ENCODE peak calls at places on chromosomes 2 and 18, in nine cellular contexts. L is upper lobe of right lung; C is right cardiac atrium; E is neuronal stem cell; Y is activated T-cell treated with anti-CD3 and anti-CD28 coated beads for 1 hour; R is HEK293T; Z is GM04504; V is stimulated activated CD8-positive, alpha-beta memory T cell treated with anti-CD3 and anti-CD28 coated beads, Interleukin-4, amount 100 ng/mL, for 1 hour; M is stimulated activated naive CD8-positive, alpha-beta T cell treated with anti-CD3 and anti-CD28 coated beads, Interleukin-15, Interleukin-2, amounts not matched to agents 100 U/mL and 50 U/mL, for 24 hours. U is an unnamed sample.

GRCh38 chr2:168434164-168434563 is 21.9 kb upstream of the CERS6 start:
- DNase-seq in L (no peak), C (peak), E (no peak), Y (no peak), R (no peak), Z (no peak), V (no peak), M (no peak), U (peak)

GRCh38 chr18:52657063-52657462 is 317.1 kb downstream of the DCC start:
- DNase-seq in L (no peak), C (no peak), E (no peak), Y (no peak), R (no peak), Z (no peak), V (no peak), M (no peak), U (peak)

GRCh38 chr2:150742094-150742493 is 254.6 kb upstream of the RND3 start:
- DNase-seq in L (no peak), C (no peak), E (no peak), Y (no peak), R (no peak), Z (no peak), V (no peak), M (no peak), U (no peak)

GRCh38 chr2:11342561-11343343 is 1.7 kb downstream of the ROCK2 start:
- DNase-seq in L (no peak), C (no peak), E (no peak), Y (no peak), R (no peak), Z (peak), V (no peak), M (no peak), U (peak)

GRCh38 chr18:8609711-8610441 is 639 bp downstream of the RAB12 start:
- DNase-seq in L (peak), C (peak), E (no peak), Y (no peak), R (peak), Z (no peak), V (no peak), M (peak), U (no peak)

GRCh38 chr2:128368437-128369125 is 49.9 kb upstream of the HS6ST1 start:
- DNase-seq in L (peak), C (no peak), E (no peak), Y (no peak), R (no peak), Z (no peak), V (no peak), M (no peak), U (no peak)

GRCh38 chr18:69969491-69969890 is 21.8 kb upstream of the CD226 start:
- DNase-seq in L (no peak), C (no peak), E (no peak), Y (no peak), R (no peak), Z (no peak), V (no peak), M (no peak), U (no peak)

GRCh38 chr2:40127147-40127546 is 324.7 kb downstream of the SLC8A1 start:
- DNase-seq in L (no peak), C (no peak), E (no peak), Y (no peak), R (no peak), Z (no peak), V (no peak), M (no peak), U (no peak)

GRCh38 chr2:188285049-188285448 is 6.6 kb upstream of the GULP1 start:
- DNase-seq in L (no peak), C (no peak), E (no peak), Y (no peak), R (no peak), Z (no peak), V (no peak), M (no peak), U (no peak)

GRCh38 chr2:54438271-54438670 is 17.9 kb upstream of the SPTBN1 start:
- DNase-seq in L (no peak), C (peak), E (no peak), Y (no peak), R (no peak), Z (peak), V (no peak), M (no peak), U (no peak)

GRCh38 chr2:197613509-197613987 is 61.8 kb downstream of the RFTN2 start:
- DNase-seq in L (no peak), C (no peak), E (no peak), Y (no peak), R (no peak), Z (no peak), V (no peak), M (no peak), U (no peak)

GRCh38 chr2:121202541-121203310 is 82.3 kb downstream of the TFCP2L1 start:
- DNase-seq in L (peak), C (no peak), E (no peak), Y (no peak), R (no peak), Z (no peak), V (no peak), M (no peak), U (no peak)

GRCh38 chr18:54357082-54357659 is 487 bp downstream of the STARD6 start:
- DNase-seq in L (no peak), C (peak), E (no peak), Y (no peak), R (no peak), Z (no peak), V (no peak), M (no peak), U (no peak)

GRCh38 chr18:13371689-13372404 is 153.3 kb downstream of the LDLRAD4 start:
- DNase-seq in L (no peak), C (no peak), E (no peak), Y (no peak), R (no peak), Z (no peak), V (no peak), M (no peak), U (peak)

GRCh38 chr18:31977270-31977872 is 34.4 kb upstream of the TRAPPC8 start:
- DNase-seq in L (no peak), C (no peak), E (peak), Y (peak), R (peak), Z (peak), V (no peak), M (peak), U (peak)

GRCh38 chr2:12498286-12498685 is 218.4 kb upstream of the TRIB2 start:
- DNase-seq in L (no peak), C (no peak), E (no peak), Y (no peak), R (no peak), Z (no peak), V (no peak), M (no peak), U (no peak)

GRCh38 chr18:38330573-38330972 is 765.0 kb upstream of the CELF4 start:
- DNase-seq in L (no peak), C (no peak), E (no peak), Y (no peak), R (no peak), Z (no peak), V (no peak), M (no peak), U (no peak)

GRCh38 chr2:19746611-19747309 is 155.0 kb downstream of the TTC32 start:
- DNase-seq in L (no peak), C (no peak), E (peak), Y (no peak), R (peak), Z (no peak), V (no peak), M (peak), U (no peak)

GRCh38 chr2:141497262-141497661 is 633.6 kb downstream of the LRP1B start:
- DNase-seq in L (no peak), C (no peak), E (no peak), Y (no peak), R (no peak), Z (no peak), V (no peak), M (no peak), U (no peak)

GRCh38 chr2:177625744-177626655 is 233.4 kb downstream of the AGPS start:
- DNase-seq in L (no peak), C (no peak), E (no peak), Y (no peak), R (no peak), Z (no peak), V (no peak), M (no peak), U (peak)

GRCh38 chr18:49812321-49813070 is 837 bp downstream of the ACAA2 start:
- DNase-seq in L (no peak), C (no peak), E (no peak), Y (no peak), R (peak), Z (peak), V (no peak), M (no peak), U (peak)

GRCh38 chr2:150271952-150272351 is 215.5 kb downstream of the RND3 start:
- DNase-seq in L (no peak), C (no peak), E (no peak), Y (no peak), R (no peak), Z (peak), V (no peak), M (no peak), U (no peak)